ENCODE peak calls at places on chromosomes 13 and 19, in seven cellular contexts. One of them, this sample, is unnamed.

GRCh38 chr19:16397791-16398529 is 73.3 kb downstream of the KLF2 start:
- DNase-seq in activated CD4-positive, alpha-beta T cell treated with anti-CD3 and anti-CD28 coated beads, Interleukin-2, amount 50 U/mL, for 1 hour: no peak
- DNase-seq in neural crest cell: no peak
- DNase-seq in M059J: no peak
- DNase-seq in T-helper 1 cell: no peak
- DNase-seq in astrocyte: peak; percentile 47
- DNase-seq in C1 segment of cervical spinal cord: no peak
- DNase-seq in this sample: no peak

GRCh38 chr13:109610517-109610916 is 175.9 kb downstream of the IRS2 start:
- DNase-seq in astrocyte: no peak
- DNase-seq in M059J: peak; percentile 20
- DNase-seq in neural crest cell: no peak
- DNase-seq in T-helper 1 cell: no peak
- DNase-seq in C1 segment of cervical spinal cord: no peak
- DNase-seq in activated CD4-positive, alpha-beta T cell treated with anti-CD3 and anti-CD28 coated beads, Interleukin-2, amount 50 U/mL, for 1 hour: peak; percentile 19
- DNase-seq in this sample: peak; percentile 20

GRCh38 chr19:1942078-1942933 is 1.3 kb downstream of the CSNK1G2 start:
- DNase-seq in activated CD4-positive, alpha-beta T cell treated with anti-CD3 and anti-CD28 coated beads, Interleukin-2, amount 50 U/mL, for 1 hour: peak; percentile 77
- DNase-seq in astrocyte: peak; percentile 61
- DNase-seq in C1 segment of cervical spinal cord: peak; percentile 62
- DNase-seq in T-helper 1 cell: peak; percentile 77
- DNase-seq in neural crest cell: peak; percentile 70
- DNase-seq in M059J: peak; percentile 76
- DNase-seq in this sample: peak; percentile 53

GRCh38 chr19:11378319-11379189 is 4.1 kb downstream of the SWSAP1 start:
- DNase-seq in astrocyte: peak; percentile 77
- DNase-seq in T-helper 1 cell: no peak
- DNase-seq in neural crest cell: peak; percentile 74
- DNase-seq in activated CD4-positive, alpha-beta T cell treated with anti-CD3 and anti-CD28 coated beads, Interleukin-2, amount 50 U/mL, for 1 hour: no peak
- DNase-seq in C1 segment of cervical spinal cord: peak; percentile 43
- DNase-seq in M059J: peak; percentile 89
- DNase-seq in this sample: peak; percentile 88

GRCh38 chr13:66618702-66619101 is 611.4 kb downstream of the PCDH9 start:
- DNase-seq in M059J: no peak
- DNase-seq in C1 segment of cervical spinal cord: no peak
- DNase-seq in activated CD4-positive, alpha-beta T cell treated with anti-CD3 and anti-CD28 coated beads, Interleukin-2, amount 50 U/mL, for 1 hour: no peak
- DNase-seq in astrocyte: peak; percentile 46
- DNase-seq in neural crest cell: no peak
- DNase-seq in T-helper 1 cell: no peak
- DNase-seq in this sample: peak; percentile 58

GRCh38 chr19:16571283-16571682 is 932 bp downstream of the SLC35E1 start:
- DNase-seq in activated CD4-positive, alpha-beta T cell treated with anti-CD3 and anti-CD28 coated beads, Interleukin-2, amount 50 U/mL, for 1 hour: no peak
- DNase-seq in T-helper 1 cell: no peak
- DNase-seq in neural crest cell: no peak
- DNase-seq in C1 segment of cervical spinal cord: no peak
- DNase-seq in M059J: peak; percentile 58
- DNase-seq in astrocyte: peak; percentile 36
- DNase-seq in this sample: no peak

GRCh38 chr19:38852231-38853044 is 2.7 kb upstream of the HNRNPL start:
- DNase-seq in activated CD4-positive, alpha-beta T cell treated with anti-CD3 and anti-CD28 coated beads, Interleukin-2, amount 50 U/mL, for 1 hour: peak; percentile 64
- DNase-seq in astrocyte: peak; percentile 59
- DNase-seq in T-helper 1 cell: peak; percentile 30
- DNase-seq in neural crest cell: peak; percentile 50
- DNase-seq in M059J: peak; percentile 73
- DNase-seq in C1 segment of cervical spinal cord: no peak
- DNase-seq in this sample: peak; percentile 66

GRCh38 chr13:57582032-57582431 is 49.5 kb upstream of the PCDH17 start:
- DNase-seq in neural crest cell: no peak
- DNase-seq in activated CD4-positive, alpha-beta T cell treated with anti-CD3 and anti-CD28 coated beads, Interleukin-2, amount 50 U/mL, for 1 hour: no peak
- DNase-seq in T-helper 1 cell: no peak
- DNase-seq in M059J: no peak
- DNase-seq in C1 segment of cervical spinal cord: no peak
- DNase-seq in astrocyte: no peak
- DNase-seq in this sample: no peak

GRCh38 chr19:12478234-12478941 is 6.2 kb downstream of the ZNF709 start:
- DNase-seq in C1 segment of cervical spinal cord: no peak
- DNase-seq in T-helper 1 cell: no peak
- DNase-seq in activated CD4-positive, alpha-beta T cell treated with anti-CD3 and anti-CD28 coated beads, Interleukin-2, amount 50 U/mL, for 1 hour: no peak
- DNase-seq in neural crest cell: no peak
- DNase-seq in astrocyte: no peak
- DNase-seq in M059J: no peak
- DNase-seq in this sample: no peak

GRCh38 chr13:98549006-98549727 is 27.7 kb downstream of the STK24 start:
- DNase-seq in astrocyte: peak; percentile 89
- DNase-seq in T-helper 1 cell: no peak
- DNase-seq in M059J: peak; percentile 79
- DNase-seq in C1 segment of cervical spinal cord: no peak
- DNase-seq in activated CD4-positive, alpha-beta T cell treated with anti-CD3 and anti-CD28 coated beads, Interleukin-2, amount 50 U/mL, for 1 hour: no peak
- DNase-seq in neural crest cell: no peak
- DNase-seq in this sample: peak; percentile 99

GRCh38 chr13:80030491-80030890 is 310.4 kb downstream of the SPRY2 start:
- DNase-seq in astrocyte: no peak
- DNase-seq in neural crest cell: no peak
- DNase-seq in activated CD4-positive, alpha-beta T cell treated with anti-CD3 and anti-CD28 coated beads, Interleukin-2, amount 50 U/mL, for 1 hour: no peak
- DNase-seq in T-helper 1 cell: no peak
- DNase-seq in M059J: peak; percentile 84
- DNase-seq in C1 segment of cervical spinal cord: peak; percentile 40
- DNase-seq in this sample: peak; percentile 43

GRCh38 chr19:42313096-42313839 is at the start of gene TMEM145:
- DNase-seq in C1 segment of cervical spinal cord: peak; percentile 51
- DNase-seq in neural crest cell: peak; percentile 49
- DNase-seq in astrocyte: peak; percentile 41
- DNase-seq in T-helper 1 cell: no peak
- DNase-seq in M059J: peak; percentile 48
- DNase-seq in activated CD4-positive, alpha-beta T cell treated with anti-CD3 and anti-CD28 coated beads, Interleukin-2, amount 50 U/mL, for 1 hour: peak; percentile 31
- DNase-seq in this sample: peak; percentile 30

GRCh38 chr19:55830656-55831055 is 1.1 kb downstream of the NLRP11 start:
- DNase-seq in activated CD4-positive, alpha-beta T cell treated with anti-CD3 and anti-CD28 coated beads, Interleukin-2, amount 50 U/mL, for 1 hour: no peak
- DNase-seq in C1 segment of cervical spinal cord: no peak
- DNase-seq in neural crest cell: no peak
- DNase-seq in astrocyte: no peak
- DNase-seq in T-helper 1 cell: no peak
- DNase-seq in M059J: no peak
- DNase-seq in this sample: no peak

GRCh38 chr13:33188093-33188882 is 97.3 kb downstream of the STARD13 start:
- DNase-seq in astrocyte: peak; percentile 66
- DNase-seq in C1 segment of cervical spinal cord: no peak
- DNase-seq in activated CD4-positive, alpha-beta T cell treated with anti-CD3 and anti-CD28 coated beads, Interleukin-2, amount 50 U/mL, for 1 hour: no peak
- DNase-seq in T-helper 1 cell: no peak
- DNase-seq in M059J: peak; percentile 67
- DNase-seq in neural crest cell: no peak
- DNase-seq in this sample: peak; percentile 45

GRCh38 chr13:40190656-40191100 is 475.8 kb downstream of the FOXO1 start:
- DNase-seq in T-helper 1 cell: peak; percentile 20
- DNase-seq in astrocyte: peak; percentile 86
- DNase-seq in C1 segment of cervical spinal cord: peak; percentile 69
- DNase-seq in M059J: peak; percentile 75
- DNase-seq in activated CD4-positive, alpha-beta T cell treated with anti-CD3 and anti-CD28 coated beads, Interleukin-2, amount 50 U/mL, for 1 hour: peak; percentile 68
- DNase-seq in neural crest cell: peak; percentile 36
- DNase-seq in this sample: peak; percentile 39